ENCODE peak calls at places on chromosomes 11 and 22, in ten cellular contexts. F is bronchial epithelial cell; A is NCI-H510A treated with DMSO at 0.1 percent for 48 hours; G is CD4-positive, alpha-beta T cell; M is kidney tubule cell; J is GM04504; X is GM03348; Y is NCI-H82; C is WTC11; I is NCI-H2029. W is an unnamed sample.

GRCh38 chr11:72668645-72669347 is 5.4 kb downstream of the PDE2A start:
- DNase-seq in F (no peak), A (no peak), G (no peak), M (no peak), J (no peak), X (no peak), Y (no peak), C (no peak), I (no peak), W (no peak)

GRCh38 chr11:26088391-26088790 is 243.5 kb upstream of the ANO3 start:
- DNase-seq in F (no peak), A (no peak), G (no peak), M (no peak), J (peak; percentile 40), X (peak; percentile 9), Y (no peak), C (no peak), I (no peak), W (no peak)

GRCh38 chr11:104163100-104164027 is 583 bp downstream of the PDGFD start:
- DNase-seq in F (peak; percentile 8), A (peak; percentile 47), G (no peak), M (peak; percentile 42), J (no peak), X (peak; percentile 17), Y (no peak), C (peak; percentile 48), I (no peak), W (no peak)

GRCh38 chr11:3146612-3147256 is 18.4 kb downstream of the OSBPL5 start:
- DNase-seq in F (no peak), A (no peak), G (no peak), M (no peak), J (peak; percentile 67), X (peak; percentile 92), Y (no peak), C (no peak), I (no peak), W (peak; percentile 78)

GRCh38 chr11:17588166-17588565 is 41.1 kb downstream of the OTOG start:
- DNase-seq in F (peak; percentile 8), A (no peak), G (no peak), M (no peak), J (no peak), X (no peak), Y (no peak), C (peak; percentile 4), I (no peak), W (no peak)

GRCh38 chr22:50465531-50465930 is 9.3 kb downstream of the SBF1 start:
- DNase-seq in F (no peak), A (no peak), G (no peak), M (no peak), J (no peak), X (no peak), Y (no peak), C (no peak), I (no peak), W (no peak)

GRCh38 chr11:124865181-124865901 is at the start of gene ROBO3:
- DNase-seq in F (no peak), A (no peak), G (no peak), M (peak; percentile 14), J (no peak), X (no peak), Y (peak; percentile 74), C (no peak), I (no peak), W (no peak)

GRCh38 chr11:15837901-15838489 is 518.4 kb downstream of the SOX6 start:
- DNase-seq in F (no peak), A (no peak), G (no peak), M (no peak), J (no peak), X (no peak), Y (no peak), C (no peak), I (no peak), W (no peak)

GRCh38 chr11:120068114-120068573 is 69.8 kb downstream of the TRIM29 start:
- DNase-seq in F (peak; percentile 55), A (no peak), G (no peak), M (peak; percentile 75), J (no peak), X (no peak), Y (peak; percentile 63), C (no peak), I (no peak), W (peak; percentile 81)

GRCh38 chr11:110305169-110306018 is 9.0 kb upstream of the RDX start:
- DNase-seq in F (peak; percentile 98), A (peak; percentile 68), G (no peak), M (no peak), J (no peak), X (no peak), Y (no peak), C (no peak), I (peak; percentile 89), W (no peak)

GRCh38 chr11:58734681-58735490 is 3.1 kb upstream of the GLYAT start:
- DNase-seq in F (no peak), A (no peak), G (no peak), M (no peak), J (no peak), X (no peak), Y (no peak), C (no peak), I (peak; percentile 68), W (no peak)

GRCh38 chr11:76860539-76861475 is at the start of gene ACER3:
- DNase-seq in F (peak; percentile 75), A (peak; percentile 87), G (peak; percentile 74), M (peak; percentile 94), J (peak; percentile 76), X (peak; percentile 99), Y (peak; percentile 94), C (peak; percentile 92), I (peak; percentile 81), W (peak; percentile 94)

GRCh38 chr11:45082744-45083543 is 63.5 kb upstream of the PRDM11 start:
- DNase-seq in F (no peak), A (no peak), G (no peak), M (no peak), J (no peak), X (no peak), Y (no peak), C (no peak), I (no peak), W (no peak)

GRCh38 chr11:83836883-83837654 is 550.9 kb upstream of the CCDC90B start:
- DNase-seq in F (peak; percentile 39), A (peak; percentile 70), G (no peak), M (peak; percentile 62), J (peak; percentile 14), X (peak; percentile 72), Y (peak; percentile 79), C (peak; percentile 56), I (no peak), W (peak; percentile 24)

GRCh38 chr11:26045082-26045481 is 286.8 kb upstream of the ANO3 start:
- DNase-seq in F (peak; percentile 73), A (no peak), G (no peak), M (peak; percentile 52), J (no peak), X (no peak), Y (peak; percentile 28), C (no peak), I (no peak), W (no peak)

GRCh38 chr22:45268167-45268957 is 16.4 kb upstream of the UPK3A start:
- DNase-seq in F (no peak), A (no peak), G (peak; percentile 5), M (no peak), J (no peak), X (peak; percentile 36), Y (peak; percentile 86), C (peak; percentile 90), I (peak; percentile 14), W (no peak)

GRCh38 chr22:46105494-46106278 is 44.6 kb upstream of the PPARA start:
- DNase-seq in F (peak; percentile 73), A (no peak), G (no peak), M (peak; percentile 93), J (no peak), X (peak; percentile 80), Y (no peak), C (no peak), I (no peak), W (peak; percentile 56)

GRCh38 chr11:115905331-115905730 is 401.1 kb upstream of the CADM1 start:
- DNase-seq in F (no peak), A (no peak), G (no peak), M (peak; percentile 31), J (no peak), X (no peak), Y (no peak), C (no peak), I (no peak), W (no peak)

GRCh38 chr11:130163346-130164220 is 4.0 kb downstream of the ST14 start:
- DNase-seq in F (peak; percentile 44), A (peak; percentile 79), G (no peak), M (peak; percentile 59), J (no peak), X (no peak), Y (peak; percentile 3), C (no peak), I (peak; percentile 70), W (no peak)

GRCh38 chr11:69361466-69361865 is 67.5 kb downstream of the MYEOV start:
- DNase-seq in F (no peak), A (no peak), G (no peak), M (no peak), J (no peak), X (no peak), Y (no peak), C (no peak), I (no peak), W (no peak)

GRCh38 chr11:65871811-65872548 is 620 bp downstream of the EFEMP2 start:
- DNase-seq in F (no peak), A (no peak), G (no peak), M (no peak), J (no peak), X (peak; percentile 55), Y (no peak), C (peak; percentile 56), I (no peak), W (no peak)

GRCh38 chr22:42202669-42203068 is 67.8 kb downstream of the TCF20 start:
- DNase-seq in F (no peak), A (no peak), G (peak; percentile 42), M (peak; percentile 57), J (no peak), X (no peak), Y (no peak), C (no peak), I (no peak), W (peak; percentile 44)

GRCh38 chr11:126930100-126930841 is 70.3 kb downstream of the KIRREL3 start:
- DNase-seq in F (no peak), A (no peak), G (no peak), M (no peak), J (no peak), X (no peak), Y (no peak), C (no peak), I (no peak), W (no peak)

GRCh38 chr11:2566223-2567025 is 121.6 kb downstream of the KCNQ1 start:
- DNase-seq in F (no peak), A (no peak), G (no peak), M (no peak), J (no peak), X (no peak), Y (no peak), C (no peak), I (no peak), W (no peak)

GRCh38 chr22:29203456-29203855 is 2.2 kb upstream of the EMID1 start:
- DNase-seq in F (no peak), A (no peak), G (no peak), M (no peak), J (no peak), X (no peak), Y (no peak), C (no peak), I (no peak), W (no peak)

GRCh38 chr11:67261942-67262681 is 4.2 kb upstream of the GRK2 start:
- DNase-seq in F (no peak), A (no peak), G (no peak), M (no peak), J (no peak), X (no peak), Y (no peak), C (no peak), I (no peak), W (no peak)

GRCh38 chr11:77188912-77189491 is 61.0 kb downstream of the MYO7A start:
- DNase-seq in F (no peak), A (peak; percentile 84), G (no peak), M (no peak), J (no peak), X (no peak), Y (no peak), C (peak; percentile 56), I (peak; percentile 80), W (no peak)

GRCh38 chr11:111185259-111185658 is 60.3 kb upstream of the POU2AF2 start:
- DNase-seq in F (no peak), A (no peak), G (no peak), M (no peak), J (peak; percentile 47), X (peak; percentile 40), Y (no peak), C (no peak), I (no peak), W (no peak)

W was measured in Daoy.